ENCODE peak calls at places on chromosomes 7 and 10, in six cellular contexts. B is GM12891, V is K562, W is H1, A is HepG2, C is GM12878. U is an unnamed sample.

GRCh38 chr7:862157-862556 is 14.2 kb upstream of the GET4 start:
- DNase-seq in A (no peak), B (no peak), C (no peak), W (no peak), V (no peak), U (no peak)

GRCh38 chr10:46514899-46515298 is 41.6 kb downstream of the GPRIN2 start:
- DNase-seq in C (no peak), W (no peak), V (no peak), A (no peak), B (no peak), U (no peak)

GRCh38 chr7:102306916-102307677 is 20.4 kb downstream of the SH2B2 start:
- DNase-seq in W (peak), A (peak), V (no peak), C (peak), B (peak), U (peak)

GRCh38 chr10:72353028-72353962 is 1.4 kb downstream of the DNAJB12 start:
- DNase-seq in A (no peak), C (no peak), B (no peak), W (no peak), V (peak), U (no peak)

GRCh38 chr10:50373821-50374501 is 122.6 kb upstream of the ASAH2 start:
- DNase-seq in V (no peak), C (no peak), W (no peak), B (no peak), A (no peak), U (no peak)

GRCh38 chr10:129055225-129055624 is 411.8 kb upstream of the MGMT start:
- DNase-seq in W (no peak), V (no peak), A (no peak), C (no peak), B (no peak), U (no peak)

GRCh38 chr7:39587393-39587792 is 21.2 kb downstream of the YAE1 start:
- DNase-seq in B (no peak), V (no peak), A (no peak), W (no peak), C (no peak), U (no peak)

GRCh38 chr7:158020706-158021095 is 566.9 kb downstream of the PTPRN2 start:
- DNase-seq in C (no peak), A (no peak), V (no peak), B (no peak), W (no peak), U (no peak)

GRCh38 chr10:104480797-104481196 is 127.2 kb downstream of the CFAP58 start:
- DNase-seq in C (no peak), B (no peak), V (no peak), A (no peak), W (no peak), U (no peak)

GRCh38 chr7:150362989-150363769 is 5.4 kb upstream of the REPIN1 start:
- DNase-seq in W (no peak), A (no peak), V (no peak), C (no peak), B (no peak), U (no peak)

GRCh38 chr7:102140952-102141370 is 145.7 kb upstream of the SH2B2 start:
- DNase-seq in A (no peak), C (peak), W (no peak), V (no peak), B (no peak), U (no peak)

GRCh38 chr7:43553999-43554398 is 28.9 kb upstream of the STK17A start:
- DNase-seq in C (no peak), B (no peak), A (peak), W (no peak), V (no peak), U (no peak)

GRCh38 chr10:3636356-3637181 is 148.4 kb downstream of the KLF6 start:
- DNase-seq in V (no peak), B (no peak), C (no peak), A (no peak), W (no peak), U (no peak)

GRCh38 chr10:71426058-71426605 is 29.4 kb downstream of the CDH23 start:
- DNase-seq in B (no peak), W (no peak), A (no peak), V (no peak), C (no peak), U (no peak)

GRCh38 chr7:65972976-65973375 is 9.0 kb downstream of the GUSB start:
- DNase-seq in V (no peak), B (no peak), W (no peak), C (no peak), A (no peak), U (no peak)

GRCh38 chr10:74282151-74282852 is 131.3 kb downstream of the ADK start:
- DNase-seq in W (no peak), C (no peak), A (no peak), V (no peak), B (no peak), U (no peak)

GRCh38 chr10:6409982-6410694 is 169.9 kb downstream of the PRKCQ start:
- DNase-seq in V (no peak), A (no peak), W (no peak), B (no peak), C (no peak), U (no peak)
- TF ChIP-seq POLR2AphosphoS5 in V (no peak), A (no peak), W (no peak), B (no peak), C (no peak), U (no peak)

DNA sequence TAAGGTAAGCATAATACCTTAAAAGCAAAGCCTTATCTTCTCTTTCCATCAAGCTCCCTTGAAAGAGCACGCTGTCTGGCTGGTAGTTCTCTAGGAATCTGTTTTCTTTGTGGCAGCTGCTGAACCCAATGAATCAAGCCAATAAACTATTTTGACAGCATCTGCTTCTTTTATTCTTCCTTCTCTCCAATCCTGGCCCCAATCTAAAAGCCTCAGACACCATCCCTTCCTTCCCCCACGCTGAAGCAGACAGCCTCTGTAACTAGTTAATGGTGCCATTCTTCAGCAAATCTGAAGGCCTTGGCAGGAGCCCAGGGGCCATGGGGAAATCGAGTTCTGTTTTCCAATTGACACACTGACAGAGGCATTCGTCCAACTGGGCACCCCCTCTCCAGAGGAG is 186.6 kb upstream of the LYZL1 start:
- DNase-seq in C (no peak), B (no peak), W (no peak), V (no peak), A (no peak), U (no peak)
- TF ChIP-seq TAF1 in C (no peak), B (no peak), W (no peak), V (no peak), A (no peak), U (no peak)

GRCh38 chr7:7742223-7742622 is 23.8 kb upstream of the RPA3 start:
- DNase-seq in A (no peak), W (no peak), V (no peak), B (no peak), C (no peak), U (no peak)
- TF ChIP-seq POLR2A in A (no peak), W (no peak), V (no peak), B (no peak), C (no peak), U (no peak)

GRCh38 chr7:15099074-15099473 is 196.5 kb upstream of the DGKB start:
- DNase-seq in C (no peak), W (no peak), A (no peak), V (no peak), B (no peak), U (no peak)
- TF ChIP-seq POLR2AphosphoS5 in C (no peak), W (no peak), A (no peak), V (no peak), B (no peak), U (no peak)

GRCh38 chr7:137563986-137564385 is 220.5 kb upstream of the PTN start:
- DNase-seq in A (no peak), C (no peak), B (no peak), V (no peak), W (no peak), U (no peak)

GRCh38 chr7:137564677-137565076 is 221.1 kb upstream of the PTN start:
- DNase-seq in C (no peak), B (no peak), A (no peak), W (peak), V (no peak), U (no peak)
- TF ChIP-seq TAF1 in C (no peak), B (no peak), A (no peak), W (no peak), V (no peak), U (no peak)

GRCh38 chr7:155590215-155591023 is 44.1 kb upstream of the CNPY1 start:
- DNase-seq in A (peak), B (no peak), V (peak), W (no peak), C (no peak), U (no peak)
- TF ChIP-seq POLR2A in A (no peak), B (no peak), V (no peak), W (no peak), C (no peak), U (no peak)

GRCh38 chr10:110364531-110364937 is 59.8 kb upstream of the SMNDC1 start:
- DNase-seq in C (no peak), B (no peak), A (no peak), W (no peak), V (no peak), U (no peak)

GRCh38 chr10:110360857-110361474 is 56.2 kb upstream of the SMNDC1 start:
- DNase-seq in A (no peak), W (no peak), B (no peak), C (no peak), V (no peak), U (no peak)

GRCh38 chr10:110361800-110362456 is 57.2 kb upstream of the SMNDC1 start:
- DNase-seq in V (no peak), A (no peak), C (no peak), B (no peak), W (no peak), U (no peak)

GRCh38 chr10:110365356-110366143 is 60.8 kb upstream of the SMNDC1 start:
- DNase-seq in A (no peak), V (no peak), W (no peak), C (no peak), B (no peak), U (no peak)

DNA sequence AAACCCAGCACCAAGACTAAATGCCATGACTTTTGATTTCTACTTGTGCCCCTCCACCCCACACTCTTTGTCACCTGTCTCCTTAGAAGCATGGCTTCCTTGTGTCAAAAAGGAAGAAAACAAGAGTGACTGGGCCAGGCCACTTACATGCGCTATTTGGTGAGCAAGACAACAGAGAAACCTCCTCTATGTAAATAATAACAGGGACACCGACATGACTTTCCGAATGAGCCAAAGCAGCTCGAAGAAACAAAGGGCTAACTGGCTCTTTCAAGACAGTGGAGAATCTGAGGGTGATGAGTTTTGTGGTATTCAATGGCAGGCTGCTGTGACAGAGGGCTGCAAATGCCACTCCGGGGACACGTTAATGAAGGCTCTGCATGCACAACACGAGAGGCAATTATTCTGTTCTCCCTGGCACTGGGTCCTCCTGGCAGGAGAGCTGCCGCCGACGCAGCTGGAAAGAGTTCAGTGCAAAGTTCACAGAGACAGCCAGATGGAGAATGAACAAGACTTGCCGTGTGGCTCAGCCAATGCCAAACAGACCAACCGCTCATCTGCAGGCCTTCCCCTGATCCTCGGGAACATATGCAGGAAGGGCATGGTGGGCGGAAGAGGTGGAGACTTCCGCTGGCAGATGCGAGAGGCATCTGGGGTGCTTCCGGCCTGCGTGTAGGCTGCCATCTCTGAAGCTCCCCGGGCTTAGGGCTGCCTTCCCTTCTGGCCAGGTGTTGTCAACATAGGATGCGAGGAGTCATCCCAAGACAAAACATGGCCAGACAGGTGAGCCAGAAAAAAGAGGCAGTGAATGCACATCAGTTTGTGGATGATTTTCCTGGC is 59.1 kb upstream of the SMNDC1 start:
- DNase-seq in B (no peak), C (no peak), W (no peak), A (no peak), V (no peak), U (no peak)
- TF ChIP-seq POLR2AphosphoS5 in B (no peak), C (no peak), W (no peak), A (no peak), V (no peak), U (no peak)

DNA sequence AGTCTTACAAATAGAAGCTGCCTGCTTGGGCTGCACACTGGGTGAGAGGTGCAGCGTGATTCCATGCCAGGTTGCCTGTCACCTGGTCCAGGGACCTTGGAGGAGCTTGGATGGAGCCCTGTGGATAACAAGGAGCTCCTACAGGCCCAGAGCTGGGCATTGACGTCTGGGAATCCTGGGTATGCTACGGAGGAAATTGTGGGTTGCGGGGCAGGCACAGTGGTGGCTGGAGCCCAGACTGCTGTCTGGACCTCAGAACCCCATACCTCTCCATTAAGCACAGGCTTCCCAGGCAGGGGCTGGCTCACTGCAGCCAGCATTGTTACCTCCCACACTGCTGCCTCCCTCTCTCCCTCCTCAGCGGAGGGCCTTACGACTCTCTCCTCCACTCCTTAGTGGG is 309.1 kb downstream of the RPS24 start:
- DNase-seq in B (no peak), A (no peak), C (no peak), W (no peak), V (no peak), U (no peak)
- TF ChIP-seq TAF1 in B (no peak), A (no peak), C (no peak), W (no peak), V (no peak), U (no peak)

GRCh38 chr10:33337335-33337854 is 2.9 kb upstream of the NRP1 start:
- DNase-seq in W (no peak), A (no peak), B (no peak), C (no peak), V (no peak), U (no peak)
- TF ChIP-seq POLR2A in W (no peak), A (no peak), B (no peak), C (no peak), V (no peak), U (no peak)

DNA sequence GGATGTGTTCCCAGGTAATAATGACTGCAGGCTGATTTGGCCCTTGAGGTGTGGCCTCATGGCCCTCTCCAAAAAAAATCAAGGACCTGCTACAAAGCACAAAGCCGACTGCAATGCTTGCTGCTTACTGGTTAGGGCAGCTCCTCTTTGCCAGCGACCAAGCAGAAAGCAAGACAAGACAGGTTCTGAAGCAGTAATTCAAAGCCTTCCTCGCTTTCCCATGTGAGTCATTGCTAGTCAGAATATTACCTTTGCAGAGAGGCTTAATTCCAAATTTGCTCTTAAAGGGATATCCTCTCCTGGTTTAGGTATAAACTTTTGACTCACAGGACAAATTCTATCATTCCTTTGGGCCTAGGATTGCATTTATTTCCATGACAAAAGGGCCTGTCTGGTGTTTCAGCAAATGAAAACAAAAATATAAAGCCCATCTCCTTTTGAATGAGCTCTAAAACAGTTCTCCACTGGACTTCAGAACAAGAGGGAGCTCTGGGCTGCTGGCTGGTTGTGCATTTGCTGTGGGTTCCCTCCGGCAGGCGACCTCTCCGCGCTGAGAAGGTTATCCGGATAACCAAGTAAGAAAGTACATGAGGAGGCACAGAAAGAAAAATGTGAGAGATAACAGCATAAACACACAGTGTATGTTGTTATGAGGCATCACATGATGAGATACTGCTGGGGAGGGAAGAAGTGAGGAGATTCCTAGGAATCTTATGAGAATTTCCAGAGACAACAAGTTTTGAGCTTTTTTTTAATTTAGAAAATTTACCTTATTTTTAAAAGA is 90.8 kb downstream of the EGFR start:
- DNase-seq in W (no peak), V (no peak), B (no peak), C (no peak), A (no peak), U (no peak)
- TF ChIP-seq POLR2AphosphoS5 in W (no peak), V (no peak), B (no peak), C (no peak), A (no peak), U (no peak)